ENCODE peak calls at places on chromosomes 5 and 9, in five cellular contexts. One of them, this sample, is unnamed.
A peak's percentile ranks its signal among the peaks of the same experiment; 100 is the strongest.

GRCh38 chr9:37920471-37921167 is 16.7 kb upstream of the SLC25A51 start:
- DNase-seq in psoas muscle: no peak
- DNase-seq in Peyer's patch: no peak
- DNase-seq in IMR-90: no peak
- DNase-seq in CD4-positive, alpha-beta T cell: no peak
- DNase-seq in this sample: no peak

GRCh38 chr5:18792145-18792544 is 1157.9 kb downstream of the TAF11L14 start:
- DNase-seq in IMR-90: no peak
- DNase-seq in CD4-positive, alpha-beta T cell: no peak
- DNase-seq in psoas muscle: no peak
- DNase-seq in Peyer's patch: no peak
- DNase-seq in this sample: peak; percentile 83

GRCh38 chr9:136646827-136647711 is 15.6 kb upstream of the EGFL7 start:
- DNase-seq in CD4-positive, alpha-beta T cell: no peak
- DNase-seq in IMR-90: no peak
- DNase-seq in Peyer's patch: peak; percentile 48
- DNase-seq in psoas muscle: no peak
- DNase-seq in this sample: no peak

GRCh38 chr5:39270172-39270848 is 50.9 kb upstream of the FYB1 start:
- DNase-seq in psoas muscle: no peak
- DNase-seq in IMR-90: no peak
- DNase-seq in Peyer's patch: no peak
- DNase-seq in CD4-positive, alpha-beta T cell: no peak
- DNase-seq in this sample: no peak

GRCh38 chr5:97536683-97537082 is 353.6 kb upstream of the RIOK2 start:
- DNase-seq in IMR-90: no peak
- DNase-seq in Peyer's patch: no peak
- DNase-seq in CD4-positive, alpha-beta T cell: no peak
- DNase-seq in psoas muscle: no peak
- DNase-seq in this sample: no peak

GRCh38 chr5:122259995-122260394 is 52.0 kb upstream of the SNCAIP start:
- DNase-seq in psoas muscle: no peak
- DNase-seq in Peyer's patch: no peak
- DNase-seq in CD4-positive, alpha-beta T cell: no peak
- DNase-seq in IMR-90: peak; percentile 95
- DNase-seq in this sample: peak; percentile 33

GRCh38 chr5:113205807-113206206 is 229.0 kb downstream of the TSSK1B start:
- DNase-seq in IMR-90: no peak
- DNase-seq in Peyer's patch: no peak
- DNase-seq in psoas muscle: peak; percentile 61
- DNase-seq in CD4-positive, alpha-beta T cell: no peak
- DNase-seq in this sample: no peak

GRCh38 chr5:111730659-111731382 is 26.2 kb downstream of the NREP start:
- DNase-seq in psoas muscle: no peak
- DNase-seq in IMR-90: no peak
- DNase-seq in CD4-positive, alpha-beta T cell: no peak
- DNase-seq in Peyer's patch: no peak
- DNase-seq in this sample: no peak

GRCh38 chr5:11319851-11320580 is 559.0 kb upstream of the DAP start:
- DNase-seq in CD4-positive, alpha-beta T cell: no peak
- DNase-seq in Peyer's patch: no peak
- DNase-seq in psoas muscle: no peak
- DNase-seq in IMR-90: peak; percentile 12
- DNase-seq in this sample: peak; percentile 34

GRCh38 chr5:15463231-15463630 is 36.7 kb upstream of the FBXL7 start:
- DNase-seq in IMR-90: peak; percentile 33
- DNase-seq in psoas muscle: no peak
- DNase-seq in CD4-positive, alpha-beta T cell: no peak
- DNase-seq in Peyer's patch: no peak
- DNase-seq in this sample: no peak

GRCh38 chr9:124015091-124015660 is 3.6 kb downstream of the LHX2 start:
- DNase-seq in Peyer's patch: no peak
- DNase-seq in CD4-positive, alpha-beta T cell: no peak
- DNase-seq in IMR-90: no peak
- DNase-seq in psoas muscle: no peak
- DNase-seq in this sample: no peak

GRCh38 chr5:129591508-129592160 is 131.5 kb downstream of the ADAMTS19 start:
- DNase-seq in psoas muscle: no peak
- DNase-seq in Peyer's patch: no peak
- DNase-seq in CD4-positive, alpha-beta T cell: no peak
- DNase-seq in IMR-90: no peak
- DNase-seq in this sample: no peak

GRCh38 chr5:2695200-2695891 is 56.1 kb downstream of the IRX2 start:
- DNase-seq in psoas muscle: no peak
- DNase-seq in IMR-90: no peak
- DNase-seq in Peyer's patch: no peak
- DNase-seq in CD4-positive, alpha-beta T cell: no peak
- DNase-seq in this sample: peak; percentile 66

GRCh38 chr9:92440751-92441046 is 16.4 kb upstream of the OMD start:
- DNase-seq in Peyer's patch: no peak
- DNase-seq in psoas muscle: no peak
- DNase-seq in IMR-90: no peak
- DNase-seq in CD4-positive, alpha-beta T cell: no peak
- DNase-seq in this sample: no peak

GRCh38 chr9:12884736-12885395 is 110.0 kb downstream of the LURAP1L start:
- DNase-seq in Peyer's patch: no peak
- DNase-seq in psoas muscle: no peak
- DNase-seq in CD4-positive, alpha-beta T cell: no peak
- DNase-seq in IMR-90: peak; percentile 88
- DNase-seq in this sample: peak; percentile 42

GRCh38 chr5:160369990-160370712 is at the start of gene C1QTNF2:
- DNase-seq in IMR-90: peak; percentile 72
- DNase-seq in psoas muscle: peak; percentile 68
- DNase-seq in CD4-positive, alpha-beta T cell: no peak
- DNase-seq in Peyer's patch: peak; percentile 73
- DNase-seq in this sample: peak; percentile 87

GRCh38 chr9:133726401-133727276 is 11.5 kb downstream of the SARDH start:
- DNase-seq in Peyer's patch: peak; percentile 55
- DNase-seq in CD4-positive, alpha-beta T cell: peak; percentile 67
- DNase-seq in psoas muscle: peak; percentile 59
- DNase-seq in IMR-90: peak; percentile 50
- DNase-seq in this sample: peak; percentile 78

GRCh38 chr9:113221800-113222481 is 597 bp downstream of the SLC31A1 start:
- DNase-seq in CD4-positive, alpha-beta T cell: no peak
- DNase-seq in psoas muscle: no peak
- DNase-seq in IMR-90: no peak
- DNase-seq in Peyer's patch: no peak
- DNase-seq in this sample: peak; percentile 38

GRCh38 chr5:39547548-39548154 is 122.9 kb upstream of the DAB2 start:
- DNase-seq in CD4-positive, alpha-beta T cell: no peak
- DNase-seq in psoas muscle: no peak
- DNase-seq in IMR-90: peak; percentile 68
- DNase-seq in Peyer's patch: no peak
- DNase-seq in this sample: peak; percentile 62

GRCh38 chr5:123193176-123193575 is 104.1 kb downstream of the PRDM6 start:
- DNase-seq in IMR-90: no peak
- DNase-seq in Peyer's patch: no peak
- DNase-seq in CD4-positive, alpha-beta T cell: no peak
- DNase-seq in psoas muscle: no peak
- DNase-seq in this sample: no peak

GRCh38 chr9:134823623-134824022 is 57.0 kb upstream of the FCN2 start:
- DNase-seq in psoas muscle: no peak
- DNase-seq in IMR-90: no peak
- DNase-seq in CD4-positive, alpha-beta T cell: no peak
- DNase-seq in Peyer's patch: no peak
- DNase-seq in this sample: no peak

GRCh38 chr5:84478603-84479002 is 93.9 kb upstream of the EDIL3 start:
- DNase-seq in Peyer's patch: no peak
- DNase-seq in IMR-90: peak; percentile 33
- DNase-seq in psoas muscle: no peak
- DNase-seq in CD4-positive, alpha-beta T cell: no peak
- DNase-seq in this sample: peak; percentile 4

GRCh38 chr9:37953775-37954437 is 50.0 kb upstream of the SLC25A51 start:
- DNase-seq in Peyer's patch: no peak
- DNase-seq in IMR-90: peak; percentile 100
- DNase-seq in psoas muscle: no peak
- DNase-seq in CD4-positive, alpha-beta T cell: no peak
- DNase-seq in this sample: peak; percentile 95

GRCh38 chr9:109507421-109507838 is 9.3 kb upstream of the PTPN3 start:
- DNase-seq in CD4-positive, alpha-beta T cell: no peak
- DNase-seq in Peyer's patch: no peak
- DNase-seq in psoas muscle: peak; percentile 89
- DNase-seq in IMR-90: peak; percentile 86
- DNase-seq in this sample: peak; percentile 56

GRCh38 chr5:81779935-81780266 is 29.0 kb upstream of the SSBP2 start:
- DNase-seq in Peyer's patch: no peak
- DNase-seq in CD4-positive, alpha-beta T cell: no peak
- DNase-seq in psoas muscle: no peak
- DNase-seq in IMR-90: no peak
- DNase-seq in this sample: no peak

GRCh38 chr9:35517136-35517535 is 27.2 kb downstream of the RUSC2 start:
- DNase-seq in IMR-90: peak; percentile 35
- DNase-seq in psoas muscle: no peak
- DNase-seq in CD4-positive, alpha-beta T cell: no peak
- DNase-seq in Peyer's patch: no peak
- DNase-seq in this sample: no peak

GRCh38 chr9:72926506-72926905 is 26.3 kb downstream of the ALDH1A1 start:
- DNase-seq in CD4-positive, alpha-beta T cell: no peak
- DNase-seq in IMR-90: no peak
- DNase-seq in psoas muscle: no peak
- DNase-seq in Peyer's patch: no peak
- DNase-seq in this sample: no peak

GRCh38 chr9:136799079-136799853 is 3.1 kb downstream of the CCDC183 start:
- DNase-seq in CD4-positive, alpha-beta T cell: no peak
- DNase-seq in IMR-90: no peak
- DNase-seq in psoas muscle: no peak
- DNase-seq in Peyer's patch: peak; percentile 80
- DNase-seq in this sample: no peak

GRCh38 chr9:131762356-131762932 is 22.6 kb upstream of the RAPGEF1 start:
- DNase-seq in CD4-positive, alpha-beta T cell: peak; percentile 69
- DNase-seq in psoas muscle: peak; percentile 87
- DNase-seq in Peyer's patch: peak; percentile 85
- DNase-seq in IMR-90: peak; percentile 29
- DNase-seq in this sample: peak; percentile 92

GRCh38 chr5:72465601-72466563 is 41.3 kb downstream of the ZNF366 start:
- DNase-seq in CD4-positive, alpha-beta T cell: no peak
- DNase-seq in psoas muscle: no peak
- DNase-seq in Peyer's patch: no peak
- DNase-seq in IMR-90: peak; percentile 75
- DNase-seq in this sample: no peak
- H3K27ac ChIP-seq in CD4-positive, alpha-beta T cell: no peak overlapping the region
- H3K27ac ChIP-seq in psoas muscle: peak overlapping the region; percentile 84
- H3K27ac ChIP-seq in Peyer's patch: no peak overlapping the region
- H3K27ac ChIP-seq in IMR-90: no peak overlapping the region
- H3K27ac ChIP-seq in this sample: no peak overlapping the region

DNA sequence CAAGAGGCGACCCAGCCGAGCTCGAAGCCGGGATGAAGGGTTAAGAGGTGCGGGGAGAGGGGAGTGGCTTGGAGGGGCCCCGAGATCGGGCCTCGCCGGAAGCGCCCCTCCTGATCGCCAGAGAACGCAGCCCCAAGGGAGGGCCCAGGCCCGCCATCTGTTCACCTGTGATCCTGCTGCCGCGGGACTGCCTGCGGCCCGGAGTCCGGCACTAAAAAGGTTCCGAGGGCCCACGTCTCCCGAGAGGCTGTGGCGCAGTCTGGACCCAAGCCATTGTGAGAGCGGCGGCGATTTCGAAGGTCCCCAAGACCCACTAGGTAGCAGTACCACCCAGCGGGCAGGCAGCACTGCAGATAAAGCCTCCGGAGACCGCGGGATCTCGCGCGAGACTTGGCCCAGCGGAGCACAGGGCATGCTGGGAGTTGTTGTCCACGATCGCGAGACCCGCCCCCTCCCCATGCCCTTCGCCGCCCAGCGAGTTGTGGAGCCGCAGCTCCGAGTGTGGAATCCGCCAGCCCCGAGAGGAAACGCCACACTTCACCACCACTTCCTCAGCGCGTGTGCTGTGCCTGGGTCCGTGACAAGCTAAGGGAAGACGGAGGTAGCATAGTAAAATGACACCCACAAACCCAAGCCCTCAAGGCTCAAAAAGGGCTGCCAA is at the start of gene KIAA1191:
- DNase-seq in Peyer's patch: peak; percentile 96
- DNase-seq in psoas muscle: peak; percentile 98
- DNase-seq in CD4-positive, alpha-beta T cell: peak; percentile 95
- DNase-seq in IMR-90: peak; percentile 87
- DNase-seq in this sample: peak; percentile 92
- TF ChIP-seq CTCF in Peyer's patch: peak; percentile 25
- TF ChIP-seq CTCF in psoas muscle: no peak
- TF ChIP-seq CTCF in CD4-positive, alpha-beta T cell: no peak
- TF ChIP-seq CTCF in IMR-90: peak; percentile 37
- TF ChIP-seq CTCF in this sample: no peak

GRCh38 chr5:157600252-157600651 is 24.7 kb upstream of the ADAM19 start:
- DNase-seq in IMR-90: no peak
- DNase-seq in psoas muscle: no peak
- DNase-seq in CD4-positive, alpha-beta T cell: no peak
- DNase-seq in Peyer's patch: no peak
- DNase-seq in this sample: no peak
- H3K27ac ChIP-seq in IMR-90: no peak overlapping the region
- H3K27ac ChIP-seq in psoas muscle: no peak overlapping the region
- H3K27ac ChIP-seq in CD4-positive, alpha-beta T cell: no peak overlapping the region
- H3K27ac ChIP-seq in Peyer's patch: peak overlapping the region; percentile 32
- H3K27ac ChIP-seq in this sample: no peak overlapping the region

GRCh38 chr5:9358961-9359686 is 186.8 kb downstream of the SEMA5A start:
- DNase-seq in psoas muscle: no peak
- DNase-seq in CD4-positive, alpha-beta T cell: no peak
- DNase-seq in IMR-90: peak; percentile 88
- DNase-seq in Peyer's patch: no peak
- DNase-seq in this sample: peak; percentile 38

GRCh38 chr5:9363026-9363793 is 182.7 kb downstream of the SEMA5A start:
- DNase-seq in IMR-90: no peak
- DNase-seq in psoas muscle: no peak
- DNase-seq in CD4-positive, alpha-beta T cell: no peak
- DNase-seq in Peyer's patch: no peak
- DNase-seq in this sample: no peak

GRCh38 chr5:9362600-9362999 is 183.3 kb downstream of the SEMA5A start:
- DNase-seq in Peyer's patch: no peak
- DNase-seq in psoas muscle: no peak
- DNase-seq in IMR-90: no peak
- DNase-seq in CD4-positive, alpha-beta T cell: no peak
- DNase-seq in this sample: no peak

GRCh38 chr5:9365501-9365900 is 180.4 kb downstream of the SEMA5A start:
- DNase-seq in psoas muscle: no peak
- DNase-seq in Peyer's patch: no peak
- DNase-seq in CD4-positive, alpha-beta T cell: no peak
- DNase-seq in IMR-90: no peak
- DNase-seq in this sample: no peak

GRCh38 chr5:9361835-9362234 is 184.0 kb downstream of the SEMA5A start:
- DNase-seq in CD4-positive, alpha-beta T cell: peak; percentile 15
- DNase-seq in IMR-90: peak; percentile 46
- DNase-seq in psoas muscle: no peak
- DNase-seq in Peyer's patch: peak; percentile 57
- DNase-seq in this sample: peak; percentile 46
- TF ChIP-seq CTCF in CD4-positive, alpha-beta T cell: peak; percentile 45
- TF ChIP-seq CTCF in IMR-90: peak; percentile 55
- TF ChIP-seq CTCF in psoas muscle: peak; percentile 59
- TF ChIP-seq CTCF in Peyer's patch: peak; percentile 80
- TF ChIP-seq CTCF in this sample: peak; percentile 75

DNA sequence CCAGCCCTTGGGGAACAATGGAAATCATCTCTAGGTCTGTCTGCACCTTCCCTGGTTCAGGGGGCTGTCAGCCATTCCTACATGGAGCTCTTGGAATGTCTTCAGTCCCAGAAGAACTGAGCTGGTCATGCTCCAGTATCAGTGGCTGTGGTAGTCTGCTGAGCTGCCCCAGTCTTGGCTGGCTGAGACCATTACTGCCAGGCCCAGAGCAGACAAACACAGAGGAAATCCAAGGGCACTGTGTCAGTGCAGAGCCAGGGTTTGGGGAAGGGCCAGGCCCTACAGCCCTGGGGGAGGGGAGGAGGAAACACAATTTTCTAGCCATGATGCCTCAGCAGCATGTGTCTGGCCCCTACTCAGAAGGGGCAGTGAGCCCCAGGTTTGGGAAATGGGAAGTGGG is 58.4 kb downstream of the ARHGEF37 start:
- DNase-seq in IMR-90: no peak
- DNase-seq in CD4-positive, alpha-beta T cell: no peak
- DNase-seq in psoas muscle: no peak
- DNase-seq in Peyer's patch: no peak
- DNase-seq in this sample: no peak
- H3K27ac ChIP-seq in IMR-90: no peak overlapping the region
- H3K27ac ChIP-seq in CD4-positive, alpha-beta T cell: no peak overlapping the region
- H3K27ac ChIP-seq in psoas muscle: peak overlapping the region; percentile 67
- H3K27ac ChIP-seq in Peyer's patch: no peak overlapping the region
- H3K27ac ChIP-seq in this sample: peak overlapping the region; percentile 20